ENCODE peak calls at places on chromosome 7, in five cellular contexts. One of them, this sample, is unnamed.

GRCh38 chr7:40815512-40815911 is 680.7 kb downstream of the SUGCT start:
- DNase-seq in H9: no peak
- DNase-seq in left ventricle myocardium inferior: no peak
- DNase-seq in HCT116: no peak
- DNase-seq in tibial artery: no peak
- DNase-seq in this sample: no peak

GRCh38 chr7:101778181-101778580 is 39.2 kb upstream of the CUX1 start:
- DNase-seq in H9: no peak
- DNase-seq in left ventricle myocardium inferior: no peak
- DNase-seq in HCT116: no peak
- DNase-seq in tibial artery: no peak
- DNase-seq in this sample: no peak

GRCh38 chr7:28442540-28443420 is 30.5 kb downstream of the CREB5 start:
- DNase-seq in H9: no peak
- DNase-seq in left ventricle myocardium inferior: no peak
- DNase-seq in HCT116: no peak
- DNase-seq in tibial artery: no peak
- DNase-seq in this sample: no peak

GRCh38 chr7:155188357-155188756 is 109.3 kb upstream of the INSIG1 start:
- DNase-seq in H9: no peak
- DNase-seq in left ventricle myocardium inferior: no peak
- DNase-seq in HCT116: no peak
- DNase-seq in tibial artery: no peak
- DNase-seq in this sample: no peak

GRCh38 chr7:41135511-41135910 is 567.4 kb downstream of the INHBA start:
- DNase-seq in H9: no peak
- DNase-seq in left ventricle myocardium inferior: no peak
- DNase-seq in HCT116: no peak
- DNase-seq in tibial artery: no peak
- DNase-seq in this sample: no peak

GRCh38 chr7:31134246-31135188 is 82.4 kb downstream of the ADCYAP1R1 start:
- DNase-seq in H9: peak
- DNase-seq in left ventricle myocardium inferior: peak
- DNase-seq in HCT116: peak
- DNase-seq in tibial artery: no peak
- DNase-seq in this sample: peak

GRCh38 chr7:141369422-141369821 is 181.8 kb upstream of the AGK start:
- DNase-seq in H9: no peak
- DNase-seq in left ventricle myocardium inferior: peak
- DNase-seq in HCT116: no peak
- DNase-seq in tibial artery: no peak
- DNase-seq in this sample: no peak

GRCh38 chr7:158264881-158265742 is 322.5 kb downstream of the PTPRN2 start:
- DNase-seq in H9: no peak
- DNase-seq in left ventricle myocardium inferior: no peak
- DNase-seq in HCT116: no peak
- DNase-seq in tibial artery: peak
- DNase-seq in this sample: no peak

GRCh38 chr7:25009271-25009670 is 29.3 kb upstream of the OSBPL3 start:
- DNase-seq in H9: no peak
- DNase-seq in left ventricle myocardium inferior: no peak
- DNase-seq in HCT116: no peak
- DNase-seq in tibial artery: no peak
- DNase-seq in this sample: no peak

GRCh38 chr7:147197006-147197405 is 1080.4 kb downstream of the CNTNAP2 start:
- DNase-seq in H9: no peak
- DNase-seq in left ventricle myocardium inferior: no peak
- DNase-seq in HCT116: no peak
- DNase-seq in tibial artery: no peak
- DNase-seq in this sample: no peak

GRCh38 chr7:44149571-44150465 is 8.7 kb upstream of the MYL7 start:
- DNase-seq in H9: no peak
- DNase-seq in left ventricle myocardium inferior: no peak
- DNase-seq in HCT116: no peak
- DNase-seq in tibial artery: peak
- DNase-seq in this sample: no peak

GRCh38 chr7:33062023-33062781 is at the start of gene NT5C3A:
- DNase-seq in H9: no peak
- DNase-seq in left ventricle myocardium inferior: no peak
- DNase-seq in HCT116: no peak
- DNase-seq in tibial artery: peak
- DNase-seq in this sample: no peak

GRCh38 chr7:22651534-22652243 is 75.3 kb upstream of the IL6 start:
- DNase-seq in H9: no peak
- DNase-seq in left ventricle myocardium inferior: no peak
- DNase-seq in HCT116: no peak
- DNase-seq in tibial artery: no peak
- DNase-seq in this sample: no peak

GRCh38 chr7:22001345-22002004 is 55.8 kb upstream of the CDCA7L start:
- DNase-seq in H9: no peak
- DNase-seq in left ventricle myocardium inferior: no peak
- DNase-seq in HCT116: peak
- DNase-seq in tibial artery: no peak
- DNase-seq in this sample: no peak

GRCh38 chr7:1993031-1993685 is 239.6 kb downstream of the MAD1L1 start:
- DNase-seq in H9: no peak
- DNase-seq in left ventricle myocardium inferior: no peak
- DNase-seq in HCT116: no peak
- DNase-seq in tibial artery: no peak
- DNase-seq in this sample: no peak

GRCh38 chr7:159063046-159063840 is 81.4 kb downstream of the VIPR2 start:
- DNase-seq in H9: no peak
- DNase-seq in left ventricle myocardium inferior: no peak
- DNase-seq in HCT116: no peak
- DNase-seq in tibial artery: no peak
- DNase-seq in this sample: no peak

GRCh38 chr7:77735457-77735856 is 39.2 kb downstream of the RSBN1L start:
- DNase-seq in H9: no peak
- DNase-seq in left ventricle myocardium inferior: no peak
- DNase-seq in HCT116: no peak
- DNase-seq in tibial artery: no peak
- DNase-seq in this sample: no peak

This sample was measured in ovary.